ENCODE peak calls at places on chromosome X, in eight cellular contexts. Z, N, Y, B, I, E, S and U are unnamed samples.

GRCh38 chrX:4435905-4436304 is 722.5 kb upstream of the PRKX start:
- DNase-seq in Z (no peak), I (no peak), S (no peak), N (no peak), B (no peak), Y (no peak), E (no peak), U (no peak)

GRCh38 chrX:107025538-107025937 is 25.5 kb upstream of the MORC4 start:
- DNase-seq in N (no peak), Y (no peak), E (no peak), Z (no peak), B (no peak), S (no peak), I (peak), U (peak)

GRCh38 chrX:152822383-152823086 is 8.0 kb downstream of the CETN2 start:
- DNase-seq in I (no peak), S (no peak), B (no peak), Y (no peak), Z (no peak), E (no peak), N (no peak), U (peak)

GRCh38 chrX:15376956-15377355 is 7.3 kb downstream of the VEGFD start:
- DNase-seq in Y (no peak), S (no peak), E (no peak), I (no peak), Z (no peak), N (no peak), B (no peak), U (peak)

GRCh38 chrX:10393241-10393640 is 227.1 kb downstream of the MID1 start:
- DNase-seq in Y (no peak), S (no peak), Z (no peak), I (no peak), E (no peak), N (no peak), B (no peak), U (no peak)

GRCh38 chrX:72021975-72022374 is 109.7 kb downstream of the RTL5 start:
- DNase-seq in Y (no peak), Z (no peak), B (no peak), S (no peak), E (no peak), N (no peak), I (peak), U (no peak)

GRCh38 chrX:130080791-130081367 is 29.4 kb downstream of the ELF4 start:
- DNase-seq in I (no peak), S (no peak), Z (no peak), Y (no peak), B (no peak), E (no peak), N (no peak), U (no peak)

GRCh38 chrX:106917830-106918500 is 2.2 kb upstream of the CLDN2 start:
- DNase-seq in S (no peak), B (no peak), N (no peak), I (no peak), E (no peak), Y (peak), Z (no peak), U (peak)

GRCh38 chrX:12950851-12951589 is 23.9 kb upstream of the TMSB4X start:
- DNase-seq in E (no peak), N (peak), B (peak), Z (no peak), S (no peak), Y (no peak), I (no peak), U (no peak)

GRCh38 chrX:40031861-40032422 is 65.8 kb downstream of the BCOR start:
- DNase-seq in Y (peak), S (no peak), Z (no peak), E (no peak), N (no peak), B (no peak), I (no peak), U (no peak)

GRCh38 chrX:71911731-71912050 is 1.0 kb downstream of the NHSL2 start:
- DNase-seq in S (peak), B (peak), N (no peak), Y (no peak), E (no peak), I (no peak), Z (no peak), U (no peak)

DNA sequence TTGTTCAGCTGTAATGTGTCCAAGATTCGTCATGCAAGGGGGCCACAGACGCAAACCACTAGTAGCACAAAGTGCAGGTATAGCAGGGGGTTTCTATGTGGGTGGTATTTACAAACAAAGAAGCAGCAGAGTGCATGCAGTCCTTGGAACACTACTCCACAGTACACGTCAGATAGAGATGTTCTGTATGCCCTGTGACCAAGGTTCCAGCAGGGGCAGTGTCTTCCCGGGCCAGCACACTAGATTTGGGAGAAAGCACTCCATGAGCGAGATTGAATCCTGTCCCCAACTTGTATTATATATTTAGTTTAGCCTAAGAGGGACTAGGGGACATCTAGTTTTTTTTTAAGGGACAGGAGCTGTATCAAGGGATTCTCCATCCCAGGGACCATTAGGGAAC is 54.4 kb upstream of the ESX1 start:
- DNase-seq in N (no peak), B (no peak), Z (no peak), Y (no peak), S (no peak), I (no peak), E (no peak), U (no peak)
- TF ChIP-seq CTCF in N (no peak), B (no peak), Z (no peak), Y (no peak), S (no peak), I (no peak), E (no peak), U (peak)

DNA sequence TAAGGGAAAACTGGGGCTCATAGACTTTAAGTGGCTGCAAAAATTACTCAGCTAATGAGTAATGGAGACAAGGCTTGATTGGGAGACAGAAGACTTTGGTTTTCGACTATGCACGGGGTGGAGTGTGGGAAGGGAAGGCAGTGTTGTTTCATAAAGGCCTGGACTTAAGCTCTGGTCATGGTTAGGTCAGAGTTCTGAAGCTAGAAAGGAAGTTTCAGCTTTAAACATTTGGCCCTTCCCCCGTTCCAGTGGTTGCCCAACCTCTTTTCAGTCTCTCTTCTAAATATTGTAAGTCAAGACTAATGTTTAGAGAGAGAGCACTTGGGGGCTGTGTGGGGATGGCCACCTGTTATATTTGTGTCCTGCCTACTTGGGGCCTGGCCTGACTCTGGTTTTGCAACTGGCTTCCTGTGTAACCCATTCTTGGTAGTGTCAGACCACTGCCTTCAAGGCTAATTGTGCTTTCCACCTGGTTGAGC is 21.0 kb downstream of the MSN start:
- DNase-seq in S (no peak), B (no peak), Y (no peak), Z (no peak), N (no peak), I (peak), E (no peak), U (peak)
- TF ChIP-seq CTCF in S (no peak), B (no peak), Y (no peak), Z (no peak), N (no peak), I (no peak), E (no peak), U (no peak)

GRCh38 chrX:150643271-150643670 is 49.9 kb upstream of the MTMR1 start:
- DNase-seq in Y (no peak), Z (no peak), N (no peak), S (no peak), I (no peak), B (no peak), E (no peak), U (peak)
- TF ChIP-seq CTCF in Y (no peak), Z (no peak), N (no peak), S (no peak), I (no peak), B (no peak), E (no peak), U (peak)

GRCh38 chrX:44203791-44204190 is 139.7 kb downstream of the EFHC2 start:
- DNase-seq in E (no peak), S (no peak), Z (no peak), N (no peak), B (no peak), Y (no peak), I (no peak), U (no peak)
- TF ChIP-seq CTCF in E (no peak), S (no peak), Z (no peak), N (no peak), B (no peak), Y (no peak), I (no peak), U (no peak)

DNA sequence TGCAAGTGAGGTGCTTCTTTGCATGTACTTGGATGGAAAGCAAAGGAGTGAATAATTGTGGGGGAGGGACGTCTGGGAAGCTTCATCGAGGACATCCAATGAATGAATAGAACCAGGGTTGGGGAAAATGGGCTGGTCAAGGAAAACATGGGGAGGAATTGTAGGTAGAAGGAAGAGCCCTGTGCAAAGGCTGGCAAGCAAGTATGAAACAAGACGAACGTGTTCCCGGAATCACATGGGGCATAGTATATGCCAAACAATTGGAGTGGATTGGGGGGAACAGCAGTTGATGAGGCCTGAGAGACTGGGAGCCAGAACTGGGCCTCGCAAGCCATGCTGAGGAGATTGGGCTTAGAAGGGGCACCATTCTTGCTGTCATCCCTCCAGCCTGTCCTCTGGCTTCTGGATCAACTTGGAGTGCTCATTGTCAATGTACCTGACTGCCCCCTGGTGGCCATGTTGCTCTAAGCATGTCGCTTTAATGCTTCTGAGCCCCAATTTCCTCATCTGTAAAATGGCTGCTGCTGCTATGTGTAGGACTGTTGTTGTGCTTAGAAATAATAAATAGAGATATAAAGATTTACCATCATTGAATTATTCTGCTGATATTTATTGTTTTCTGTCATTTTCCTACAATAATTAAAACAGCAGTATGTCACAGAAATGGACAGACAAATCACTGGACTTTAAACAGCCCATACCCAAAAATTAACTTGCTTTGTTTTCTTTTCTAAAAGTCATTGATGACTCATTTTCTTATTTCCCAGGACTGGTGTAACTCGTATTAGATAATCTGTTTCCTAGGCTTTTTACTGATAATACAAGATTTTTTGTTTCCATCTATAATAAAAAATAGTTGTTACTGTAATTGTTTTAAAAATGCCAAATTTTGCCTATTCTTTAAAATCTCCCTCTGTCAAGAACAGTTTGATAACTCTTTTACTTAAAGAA is 66.4 kb downstream of the JADE3 start:
- DNase-seq in E (peak), N (peak), Y (peak), S (no peak), Z (peak), I (peak), B (peak), U (peak)
- TF ChIP-seq CTCF in E (peak), N (peak), Y (peak), S (peak), Z (no peak), I (peak), B (peak), U (peak)

GRCh38 chrX:96126182-96126581 is 558.5 kb upstream of the DIAPH2 start:
- DNase-seq in N (no peak), Z (no peak), I (no peak), S (no peak), Y (no peak), E (no peak), B (no peak), U (no peak)
- TF ChIP-seq CTCF in N (peak), Z (no peak), I (no peak), S (no peak), Y (no peak), E (no peak), B (peak), U (no peak)

GRCh38 chrX:41332988-41333743 is 796 bp upstream of the DDX3X start:
- DNase-seq in B (peak), Y (peak), E (no peak), N (peak), Z (peak), I (peak), S (peak), U (peak)

GRCh38 chrX:41335590-41336331 is 1.8 kb downstream of the DDX3X start:
- DNase-seq in Y (no peak), E (no peak), I (no peak), N (no peak), Z (no peak), B (no peak), S (no peak), U (peak)

GRCh38 chrX:41334866-41335589 is 1.1 kb downstream of the DDX3X start:
- DNase-seq in N (peak), Z (no peak), I (peak), S (no peak), E (no peak), Y (peak), B (peak), U (peak)

GRCh38 chrX:41333744-41333993 is 293 bp upstream of the DDX3X start:
- DNase-seq in Y (peak), Z (peak), N (peak), I (peak), B (peak), S (no peak), E (no peak), U (no peak)

DNA sequence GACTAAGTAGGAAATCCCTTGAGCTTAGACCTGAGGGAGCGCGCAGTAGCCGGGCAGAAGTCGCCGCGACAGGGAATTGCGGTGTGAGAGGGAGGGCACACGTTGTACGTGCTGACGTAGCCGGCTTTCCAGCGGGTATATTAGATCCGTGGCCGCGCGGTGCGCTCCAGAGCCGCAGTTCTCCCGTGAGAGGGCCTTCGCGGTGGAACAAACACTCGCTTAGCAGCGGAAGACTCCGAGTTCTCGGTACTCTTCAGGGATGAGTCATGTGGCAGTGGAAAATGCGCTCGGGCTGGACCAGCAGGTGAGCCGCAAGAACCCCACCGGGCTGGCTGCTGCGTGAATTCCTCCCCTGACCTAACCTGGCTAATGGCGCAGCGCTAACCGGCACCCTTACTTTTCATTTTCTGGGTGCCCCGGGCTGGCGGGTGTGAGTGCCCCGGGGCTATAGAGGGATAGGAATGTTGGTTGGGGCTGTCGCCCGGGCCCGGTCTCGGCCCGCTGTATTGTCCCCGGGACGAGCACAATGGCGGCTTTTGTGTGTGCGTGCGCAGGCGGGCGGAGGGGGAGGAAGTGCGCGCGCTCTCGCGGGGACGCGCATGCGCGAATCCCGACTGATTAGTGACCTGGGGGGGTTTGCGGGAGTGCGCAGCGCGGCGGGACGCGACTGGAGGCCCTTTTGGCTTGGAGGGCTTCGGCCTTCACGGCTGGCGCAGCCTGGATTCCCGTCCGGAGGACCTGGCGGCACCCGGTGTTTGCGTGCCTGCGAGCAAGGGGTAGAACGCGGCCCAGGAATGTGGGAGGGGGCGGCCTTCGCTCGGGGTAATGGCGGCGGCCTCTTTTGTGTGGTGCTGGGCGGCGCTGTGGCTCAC is at the start of gene DDX3X:
- DNase-seq in S (peak), I (peak), Z (peak), N (peak), Y (peak), B (peak), E (peak), U (peak)
- TF ChIP-seq CTCF in S (peak), I (no peak), Z (no peak), N (peak), Y (peak), B (no peak), E (no peak), U (no peak)

DNA sequence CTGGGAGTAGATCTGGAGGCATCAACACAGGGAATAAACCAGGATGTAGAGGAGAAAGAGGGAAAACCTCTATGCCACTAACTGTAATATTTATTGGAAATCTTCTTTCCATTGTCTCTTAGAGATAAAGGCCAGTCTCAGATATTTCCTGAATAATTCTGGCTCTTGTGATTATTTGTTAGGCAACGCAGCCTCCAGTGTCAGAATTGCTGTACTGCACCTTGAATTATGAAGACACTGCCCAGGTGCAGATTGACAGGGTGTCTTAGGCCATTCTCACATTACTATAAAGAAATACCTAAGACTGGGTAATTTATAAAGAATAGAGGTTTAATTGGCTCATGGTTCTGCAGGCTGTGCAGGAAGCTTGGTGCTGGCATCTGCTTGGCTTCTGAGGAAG is 100.7 kb upstream of the ZDHHC15 start:
- DNase-seq in I (no peak), S (no peak), N (peak), Z (no peak), B (no peak), E (no peak), Y (no peak), U (no peak)
- TF ChIP-seq CTCF in I (no peak), S (no peak), N (peak), Z (no peak), B (peak), E (no peak), Y (peak), U (no peak)